ENCODE peak calls at places on chromosomes 1 and 21, in four cellular contexts. One of them, this sample, is unnamed.

GRCh38 chr1:223665592-223666312 is at the start of gene CAPN8:
- DNase-seq in OCI-LY7: no peak
- DNase-seq in HCT116: peak; percentile 10
- DNase-seq in MM.1S: no peak
- DNase-seq in this sample: no peak

GRCh38 chr1:1080122-1080753 is 6.1 kb upstream of the RNF223 start:
- DNase-seq in HCT116: peak; percentile 42
- DNase-seq in MM.1S: no peak
- DNase-seq in OCI-LY7: no peak
- DNase-seq in this sample: peak; percentile 81

GRCh38 chr21:41604583-41605041 is 96.7 kb upstream of the TMPRSS2 start:
- DNase-seq in OCI-LY7: no peak
- DNase-seq in HCT116: no peak
- DNase-seq in MM.1S: no peak
- DNase-seq in this sample: peak; percentile 27

GRCh38 chr1:77447669-77448068 is 165.8 kb downstream of the AK5 start:
- DNase-seq in OCI-LY7: no peak
- DNase-seq in MM.1S: no peak
- DNase-seq in HCT116: no peak
- DNase-seq in this sample: no peak

GRCh38 chr1:2533356-2533755 is 3.3 kb upstream of the HES5 start:
- DNase-seq in MM.1S: no peak
- DNase-seq in OCI-LY7: no peak
- DNase-seq in HCT116: no peak
- DNase-seq in this sample: no peak

GRCh38 chr1:155044812-155045690 is 6.1 kb upstream of the ADAM15 start:
- DNase-seq in OCI-LY7: peak; percentile 81
- DNase-seq in MM.1S: peak; percentile 93
- DNase-seq in HCT116: no peak
- DNase-seq in this sample: peak; percentile 89

GRCh38 chr1:223161321-223161720 is 18.3 kb upstream of the TLR5 start:
- DNase-seq in OCI-LY7: no peak
- DNase-seq in MM.1S: no peak
- DNase-seq in HCT116: no peak
- DNase-seq in this sample: no peak

GRCh38 chr1:234925440-234926251 is 203.0 kb downstream of the TOMM20 start:
- DNase-seq in MM.1S: peak; percentile 15
- DNase-seq in HCT116: peak; percentile 46
- DNase-seq in OCI-LY7: peak; percentile 14
- DNase-seq in this sample: no peak

GRCh38 chr1:27343639-27344025 is 1.8 kb downstream of the SYTL1 start:
- DNase-seq in MM.1S: no peak
- DNase-seq in HCT116: no peak
- DNase-seq in OCI-LY7: peak; percentile 24
- DNase-seq in this sample: no peak

GRCh38 chr1:44359234-44359937 is 4.3 kb upstream of the ERI3 start:
- DNase-seq in MM.1S: no peak
- DNase-seq in OCI-LY7: no peak
- DNase-seq in HCT116: no peak
- DNase-seq in this sample: no peak

GRCh38 chr1:231970684-231971083 is 344.1 kb downstream of the DISC1 start:
- DNase-seq in OCI-LY7: no peak
- DNase-seq in MM.1S: no peak
- DNase-seq in HCT116: no peak
- DNase-seq in this sample: no peak

GRCh38 chr1:155071701-155072100 is 6.9 kb upstream of the EFNA3 start:
- DNase-seq in OCI-LY7: no peak
- DNase-seq in MM.1S: no peak
- DNase-seq in HCT116: no peak
- DNase-seq in this sample: peak; percentile 91

GRCh38 chr21:14012409-14012808 is 198.3 kb downstream of the LIPI start:
- DNase-seq in MM.1S: no peak
- DNase-seq in OCI-LY7: no peak
- DNase-seq in HCT116: no peak
- DNase-seq in this sample: no peak

GRCh38 chr1:198556969-198557368 is 16.5 kb upstream of the ATP6V1G3 start:
- DNase-seq in OCI-LY7: peak; percentile 92
- DNase-seq in MM.1S: peak; percentile 86
- DNase-seq in HCT116: no peak
- DNase-seq in this sample: no peak

GRCh38 chr1:172833956-172834355 is 175.1 kb downstream of the FASLG start:
- DNase-seq in HCT116: no peak
- DNase-seq in MM.1S: no peak
- DNase-seq in OCI-LY7: no peak
- DNase-seq in this sample: no peak

GRCh38 chr1:41333146-41333784 is 28.0 kb upstream of the FOXO6 start:
- DNase-seq in MM.1S: no peak
- DNase-seq in OCI-LY7: no peak
- DNase-seq in HCT116: no peak
- DNase-seq in this sample: no peak

GRCh38 chr1:207863893-207864535 is 46.9 kb downstream of the CD34 start:
- DNase-seq in OCI-LY7: peak; percentile 72
- DNase-seq in HCT116: no peak
- DNase-seq in MM.1S: peak; percentile 17
- DNase-seq in this sample: no peak

GRCh38 chr1:79633456-79633855 is 626.9 kb upstream of the ADGRL4 start:
- DNase-seq in MM.1S: no peak
- DNase-seq in HCT116: no peak
- DNase-seq in OCI-LY7: no peak
- DNase-seq in this sample: no peak

GRCh38 chr1:32991386-32991785 is 26.8 kb upstream of the RNF19B start:
- DNase-seq in HCT116: no peak
- DNase-seq in MM.1S: no peak
- DNase-seq in OCI-LY7: no peak
- DNase-seq in this sample: no peak

GRCh38 chr21:41926068-41926806 is 27.6 kb downstream of the C2CD2 start:
- DNase-seq in HCT116: no peak
- DNase-seq in OCI-LY7: peak; percentile 82
- DNase-seq in MM.1S: peak; percentile 94
- DNase-seq in this sample: no peak

GRCh38 chr1:64898107-64898861 is 68.1 kb downstream of the JAK1 start:
- DNase-seq in HCT116: peak; percentile 94
- DNase-seq in OCI-LY7: peak; percentile 46
- DNase-seq in MM.1S: peak; percentile 65
- DNase-seq in this sample: no peak

GRCh38 chr1:111733183-111733995 is 5.8 kb downstream of the INKA2 start:
- DNase-seq in HCT116: no peak
- DNase-seq in MM.1S: no peak
- DNase-seq in OCI-LY7: no peak
- DNase-seq in this sample: no peak

GRCh38 chr1:75765697-75766355 is 20.2 kb upstream of the RABGGTB start:
- DNase-seq in MM.1S: no peak
- DNase-seq in HCT116: no peak
- DNase-seq in OCI-LY7: no peak
- DNase-seq in this sample: no peak

GRCh38 chr21:23578027-23578426 is 2029.3 kb downstream of the MRPL39 start:
- DNase-seq in OCI-LY7: no peak
- DNase-seq in HCT116: no peak
- DNase-seq in MM.1S: no peak
- DNase-seq in this sample: no peak

GRCh38 chr21:23579573-23579972 is 2027.7 kb downstream of the MRPL39 start:
- DNase-seq in OCI-LY7: no peak
- DNase-seq in MM.1S: no peak
- DNase-seq in HCT116: no peak
- DNase-seq in this sample: no peak

GRCh38 chr21:23574932-23575331 is 2032.3 kb downstream of the MRPL39 start:
- DNase-seq in MM.1S: no peak
- DNase-seq in HCT116: no peak
- DNase-seq in OCI-LY7: no peak
- DNase-seq in this sample: peak; percentile 16
- H2AFZ ChIP-seq in MM.1S: no peak overlapping the region
- H2AFZ ChIP-seq in HCT116: no peak overlapping the region
- H2AFZ ChIP-seq in OCI-LY7: no peak overlapping the region
- H2AFZ ChIP-seq in this sample: no peak overlapping the region

GRCh38 chr1:24745711-24746582 is 700 bp downstream of the CLIC4 start:
- DNase-seq in HCT116: no peak
- DNase-seq in OCI-LY7: peak; percentile 67
- DNase-seq in MM.1S: peak; percentile 59
- DNase-seq in this sample: peak; percentile 63
- TF ChIP-seq EZH2phosphoT487 in HCT116: no peak
- TF ChIP-seq EZH2phosphoT487 in OCI-LY7: no peak
- TF ChIP-seq EZH2phosphoT487 in MM.1S: no peak
- TF ChIP-seq EZH2phosphoT487 in this sample: no peak

DNA sequence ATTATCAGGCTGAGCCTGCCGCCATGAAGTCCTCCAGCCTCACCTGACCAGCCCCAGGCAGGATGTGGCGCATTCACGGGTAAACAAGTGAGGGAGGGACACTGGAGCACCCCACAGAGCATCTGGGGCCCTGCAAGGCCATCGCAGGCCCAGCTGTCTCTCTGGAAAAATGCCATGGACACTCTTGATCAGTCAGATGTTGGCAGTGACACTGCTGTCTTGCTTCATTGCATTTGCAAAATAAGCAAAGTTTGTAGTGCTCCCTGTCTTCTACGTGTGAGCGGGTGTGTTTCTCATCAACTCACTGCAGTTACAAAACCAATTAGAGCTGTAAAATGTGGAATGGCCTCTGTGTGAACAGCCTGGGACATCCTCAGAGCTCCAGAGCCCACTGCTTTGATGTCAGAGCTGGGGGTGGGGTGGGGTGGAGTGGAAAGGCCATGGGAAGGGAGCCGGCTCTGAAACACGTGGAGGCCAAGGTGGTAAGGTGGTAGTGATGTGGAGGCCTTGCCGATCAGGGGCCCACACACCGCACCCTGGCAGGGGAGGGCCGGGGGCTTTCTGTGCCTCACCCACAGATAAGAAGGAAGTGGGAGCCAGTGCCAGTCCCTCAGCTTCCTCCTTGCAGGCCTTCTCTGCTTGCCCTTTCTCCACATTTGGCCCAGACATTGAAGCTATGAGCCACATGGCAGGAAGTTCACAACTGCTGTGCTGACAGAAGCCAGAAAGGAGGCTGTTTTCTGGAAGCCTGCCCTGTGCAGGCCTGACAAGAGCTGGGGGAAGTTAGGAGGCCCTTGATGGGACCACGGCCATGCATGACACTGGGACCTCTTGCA is 254.9 kb downstream of the RHOU start:
- DNase-seq in MM.1S: no peak
- DNase-seq in OCI-LY7: no peak
- DNase-seq in HCT116: no peak
- DNase-seq in this sample: no peak
- H2AFZ ChIP-seq in MM.1S: no peak overlapping the region
- H2AFZ ChIP-seq in OCI-LY7: no peak overlapping the region
- H2AFZ ChIP-seq in HCT116: no peak overlapping the region
- H2AFZ ChIP-seq in this sample: no peak overlapping the region

GRCh38 chr1:47572731-47573505 is 135.1 kb downstream of the FOXD2 start:
- DNase-seq in HCT116: no peak
- DNase-seq in OCI-LY7: no peak
- DNase-seq in MM.1S: no peak
- DNase-seq in this sample: peak; percentile 39
- TF ChIP-seq EZH2phosphoT487 in HCT116: no peak
- TF ChIP-seq EZH2phosphoT487 in OCI-LY7: no peak
- TF ChIP-seq EZH2phosphoT487 in MM.1S: no peak
- TF ChIP-seq EZH2phosphoT487 in this sample: no peak

DNA sequence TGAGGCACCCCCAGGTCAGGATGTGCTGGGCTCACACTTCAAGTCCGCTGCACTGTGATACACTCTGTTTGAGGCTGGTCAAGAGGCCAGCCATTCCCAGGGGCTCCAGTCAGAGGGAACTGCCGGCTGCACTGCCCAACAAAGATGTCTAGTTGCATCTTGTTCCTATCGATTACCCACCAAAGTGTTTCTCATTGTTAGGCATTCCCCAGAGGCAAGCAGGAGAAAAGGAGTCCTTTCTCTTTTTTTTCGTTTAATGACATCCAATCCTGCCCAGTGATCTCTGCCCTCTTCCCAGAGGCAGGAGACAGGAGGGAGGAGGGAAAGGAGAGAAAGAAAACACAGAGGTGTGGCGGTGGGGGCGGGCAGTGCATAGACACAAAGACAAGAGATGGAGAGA is 150.4 kb downstream of the OMA1 start:
- DNase-seq in OCI-LY7: no peak
- DNase-seq in HCT116: no peak
- DNase-seq in MM.1S: no peak
- DNase-seq in this sample: peak; percentile 74
- H2AFZ ChIP-seq in OCI-LY7: no peak overlapping the region
- H2AFZ ChIP-seq in HCT116: no peak overlapping the region
- H2AFZ ChIP-seq in MM.1S: no peak overlapping the region
- H2AFZ ChIP-seq in this sample: peak overlapping the region; percentile 88

GRCh38 chr1:115041654-115042053 is 12.0 kb downstream of the TSHB start:
- DNase-seq in HCT116: peak; percentile 46
- DNase-seq in MM.1S: no peak
- DNase-seq in OCI-LY7: no peak
- DNase-seq in this sample: peak; percentile 53
- TF ChIP-seq EZH2phosphoT487 in HCT116: no peak
- TF ChIP-seq EZH2phosphoT487 in MM.1S: no peak
- TF ChIP-seq EZH2phosphoT487 in OCI-LY7: no peak
- TF ChIP-seq EZH2phosphoT487 in this sample: no peak

DNA sequence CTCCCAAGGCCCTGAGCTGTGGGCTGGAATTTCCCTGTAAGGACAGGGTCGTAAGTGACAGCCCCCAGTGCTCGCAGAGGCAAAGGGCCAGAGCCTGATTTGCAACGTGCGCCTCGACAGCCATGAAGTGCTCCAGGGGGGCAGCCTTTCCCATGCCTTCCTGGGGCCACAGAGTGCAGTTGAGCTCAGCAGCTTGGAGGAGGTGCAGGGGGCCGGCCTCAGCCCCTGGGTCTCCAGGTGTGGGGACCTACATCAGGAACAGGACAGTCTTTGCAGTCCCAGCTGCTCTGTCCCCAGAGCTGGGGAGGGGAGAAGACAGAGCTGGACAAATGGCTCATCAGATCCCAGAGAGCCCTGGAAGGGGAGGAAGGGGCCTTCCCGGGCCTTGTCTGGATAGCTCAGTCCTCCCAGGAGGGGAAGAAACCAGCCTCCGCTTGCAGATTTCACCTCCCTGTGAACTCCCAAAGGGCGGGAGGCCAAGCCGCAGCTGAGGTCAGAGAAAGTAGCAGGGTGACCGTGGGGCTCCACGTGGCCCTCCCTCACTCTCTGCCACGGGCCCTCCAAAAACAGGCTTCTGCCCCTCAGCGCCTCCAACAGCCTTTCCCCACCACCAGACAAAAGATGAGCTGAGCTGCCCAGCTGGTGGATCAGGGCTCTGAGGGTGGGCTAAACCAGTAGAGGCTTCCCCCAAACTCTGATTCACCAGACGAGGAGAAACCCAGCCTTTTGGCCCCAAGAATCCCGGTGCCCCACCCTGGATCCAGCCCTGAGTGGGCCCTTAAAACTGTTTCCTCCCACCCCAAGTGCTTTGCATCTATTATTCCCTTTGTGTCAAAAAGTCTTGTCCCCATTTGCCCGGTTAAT is 76.5 kb downstream of the DHRS3 start:
- DNase-seq in HCT116: no peak
- DNase-seq in OCI-LY7: no peak
- DNase-seq in MM.1S: no peak
- DNase-seq in this sample: peak; percentile 51
- H2AFZ ChIP-seq in HCT116: no peak overlapping the region
- H2AFZ ChIP-seq in OCI-LY7: no peak overlapping the region
- H2AFZ ChIP-seq in MM.1S: no peak overlapping the region
- H2AFZ ChIP-seq in this sample: peak overlapping the region; percentile 3